ENCODE peak calls at places on chromosomes 2 and 18, in five cellular contexts. S is tibial artery, G is esophagus muscularis mucosa, D is prostate gland, J is keratinocyte. P is an unnamed sample.

GRCh38 chr18:75247041-75247551 is 36.5 kb downstream of the TSHZ1 start:
- DNase-seq in S (no peak), G (no peak), D (no peak), J (no peak), P (no peak)

GRCh38 chr18:56043691-56044090 is 455.7 kb upstream of the TCF4 start:
- DNase-seq in S (no peak), G (peak; percentile 74), D (peak; percentile 18), J (no peak), P (no peak)

GRCh38 chr2:113050921-113051895 is 1.5 kb downstream of the IL36B start:
- DNase-seq in S (no peak), G (peak; percentile 53), D (no peak), J (no peak), P (no peak)

GRCh38 chr2:113858764-113859163 is 31.1 kb upstream of the ACTR3 start:
- DNase-seq in S (no peak), G (no peak), D (no peak), J (no peak), P (no peak)

GRCh38 chr2:7272180-7272579 is 355.0 kb downstream of the RNF144A start:
- DNase-seq in S (no peak), G (no peak), D (no peak), J (no peak), P (no peak)

GRCh38 chr2:43484323-43484930 is 111.4 kb downstream of the THADA start:
- DNase-seq in S (no peak), G (no peak), D (peak; percentile 34), J (no peak), P (no peak)

GRCh38 chr2:23377772-23378171 is 7.2 kb upstream of the KLHL29 start:
- DNase-seq in S (no peak), G (no peak), D (no peak), J (peak; percentile 32), P (no peak)

GRCh38 chr2:28748176-28748575 is 3.5 kb upstream of the PPP1CB start:
- DNase-seq in S (no peak), G (no peak), D (no peak), J (no peak), P (no peak)

GRCh38 chr2:80496770-80497169 is 192.2 kb upstream of the LRRTM1 start:
- DNase-seq in S (no peak), G (no peak), D (no peak), J (peak; percentile 30), P (no peak)

GRCh38 chr2:173898178-173898668 is 67.0 kb downstream of the SP3 start:
- DNase-seq in S (no peak), G (no peak), D (no peak), J (no peak), P (no peak)

GRCh38 chr2:219998099-219998498 is 370.7 kb downstream of the SLC4A3 start:
- DNase-seq in S (no peak), G (no peak), D (no peak), J (no peak), P (no peak)

GRCh38 chr18:55096261-55097026 is 137.2 kb upstream of the CCDC68 start:
- DNase-seq in S (no peak), G (peak; percentile 50), D (no peak), J (peak; percentile 4), P (no peak)

GRCh38 chr2:118371500-118371899 is 283.2 kb downstream of the INSIG2 start:
- DNase-seq in S (no peak), G (no peak), D (no peak), J (no peak), P (no peak)

GRCh38 chr2:224163573-224164307 is 124.7 kb upstream of the SERPINE2 start:
- DNase-seq in S (no peak), G (no peak), D (no peak), J (no peak), P (no peak)

GRCh38 chr2:118852605-118853128 is 5.2 kb upstream of the EN1 start:
- DNase-seq in S (peak; percentile 57), G (no peak), D (no peak), J (no peak), P (no peak)

GRCh38 chr18:48944634-48945033 is 6.1 kb downstream of the SMAD7 start:
- DNase-seq in S (no peak), G (no peak), D (no peak), J (no peak), P (no peak)

GRCh38 chr18:57077786-57078552 is 68.9 kb upstream of the BOD1L2 start:
- DNase-seq in S (no peak), G (no peak), D (no peak), J (no peak), P (no peak)

GRCh38 chr2:160909781-160910242 is 250.4 kb upstream of the TANK start:
- DNase-seq in S (no peak), G (no peak), D (no peak), J (no peak), P (no peak)

GRCh38 chr2:135582383-135582782 is 51.1 kb downstream of the R3HDM1 start:
- DNase-seq in S (no peak), G (no peak), D (no peak), J (no peak), P (no peak)

GRCh38 chr18:58336605-58337004 is 292.3 kb downstream of the ALPK2 start:
- DNase-seq in S (no peak), G (no peak), D (no peak), J (no peak), P (no peak)

GRCh38 chr18:79508565-79509535 is 113.1 kb downstream of the NFATC1 start:
- DNase-seq in S (peak; percentile 63), G (no peak), D (no peak), J (no peak), P (peak; percentile 41)

GRCh38 chr18:69866250-69866649 is 81.4 kb downstream of the CD226 start:
- DNase-seq in S (no peak), G (no peak), D (no peak), J (no peak), P (no peak)

GRCh38 chr2:37798315-37799005 is 126.6 kb upstream of the RMDN2 start:
- DNase-seq in S (no peak), G (no peak), D (no peak), J (no peak), P (no peak)

GRCh38 chr2:171986778-171987177 is 13.0 kb upstream of the METAP1D start:
- DNase-seq in S (no peak), G (no peak), D (no peak), J (no peak), P (no peak)

GRCh38 chr2:171995586-171995985 is 4.2 kb upstream of the METAP1D start:
- DNase-seq in S (no peak), G (no peak), D (no peak), J (no peak), P (no peak)

GRCh38 chr2:171985076-171985475 is 14.7 kb upstream of the METAP1D start:
- DNase-seq in S (no peak), G (no peak), D (no peak), J (no peak), P (no peak)

GRCh38 chr2:171996021-171996420 is 3.7 kb upstream of the METAP1D start:
- DNase-seq in S (no peak), G (no peak), D (no peak), J (no peak), P (no peak)

GRCh38 chr2:171991027-171991426 is 8.7 kb upstream of the METAP1D start:
- DNase-seq in S (no peak), G (no peak), D (no peak), J (no peak), P (no peak)
- H3K9me3 ChIP-seq in S (no peaks in the 10 kb centered on the region), G (no peaks in the 10 kb centered on the region), D (no peaks in the 10 kb centered on the region), J (no peaks in the 10 kb centered on the region), P (no peaks in the 10 kb centered on the region)

GRCh38 chr2:120283649-120284048 is 31.0 kb downstream of the RALB start:
- DNase-seq in S (no peak), G (no peak), D (no peak), J (no peak), P (no peak)
- TF ChIP-seq CTCF in S (no peak), G (peak; percentile 19), D (no peak), J (peak; percentile 12), P (no peak)

GRCh38 chr2:72561621-72562318 is 264.1 kb downstream of the EXOC6B start:
- DNase-seq in S (no peak), G (no peak), D (no peak), J (no peak), P (no peak)
- H3K27ac ChIP-seq in S (peak overlapping the region; percentile 26), G (peak overlapping the region; percentile 4), D (no peak overlapping the region), J (no peak overlapping the region), P (no peak overlapping the region)

GRCh38 chr2:132255714-132256113 is 94.0 kb upstream of the ANKRD30BL start:
- DNase-seq in S (no peak), G (no peak), D (no peak), J (no peak), P (no peak)
- H3K9me3 ChIP-seq in S (no peaks in the 10 kb centered on the region), G (no peaks in the 10 kb centered on the region), D (no peaks in the 10 kb centered on the region), J (peaks cover 1% of the 10 kb centered on the region), P (no peaks in the 10 kb centered on the region)